ENCODE peak calls at places on chromosomes 6 and 20, in ten cellular contexts. One of them, this sample, is unnamed.

GRCh38 chr6:167687035-167687720 is 139.5 kb upstream of the AFDN start:
- DNase-seq in right cardiac atrium: no peak
- DNase-seq in stimulated activated naive B cell treated with anti-CD40 and anti-IgM and Interleukin-4, amounts not matched to agents 10 μg/mL and 1 μg/mL and 100 μg/mL, for 72 hours: no peak
- DNase-seq in T-cell: no peak
- DNase-seq in LoVo: no peak
- DNase-seq in ELR: no peak
- DNase-seq in bronchial epithelial cell: no peak
- DNase-seq in stimulated activated CD4-positive, alpha-beta T cell treated with anti-CD3 and anti-CD28 coated beads, Interleukin-1b, Interleukin-23, amount 100 ng/mL, for 24 hours: no peak
- DNase-seq in SHP77: no peak
- DNase-seq in A549: no peak
- DNase-seq in this sample: no peak

GRCh38 chr6:139247618-139248017 is 44.2 kb downstream of the TXLNB start:
- DNase-seq in right cardiac atrium: no peak
- DNase-seq in stimulated activated naive B cell treated with anti-CD40 and anti-IgM and Interleukin-4, amounts not matched to agents 10 μg/mL and 1 μg/mL and 100 μg/mL, for 72 hours: no peak
- DNase-seq in T-cell: no peak
- DNase-seq in LoVo: no peak
- DNase-seq in ELR: no peak
- DNase-seq in bronchial epithelial cell: no peak
- DNase-seq in stimulated activated CD4-positive, alpha-beta T cell treated with anti-CD3 and anti-CD28 coated beads, Interleukin-1b, Interleukin-23, amount 100 ng/mL, for 24 hours: no peak
- DNase-seq in SHP77: no peak
- DNase-seq in A549: no peak
- DNase-seq in this sample: no peak

GRCh38 chr6:118606268-118606667 is 45.1 kb downstream of the CEP85L start:
- DNase-seq in right cardiac atrium: no peak
- DNase-seq in stimulated activated naive B cell treated with anti-CD40 and anti-IgM and Interleukin-4, amounts not matched to agents 10 μg/mL and 1 μg/mL and 100 μg/mL, for 72 hours: no peak
- DNase-seq in T-cell: no peak
- DNase-seq in LoVo: no peak
- DNase-seq in ELR: no peak
- DNase-seq in bronchial epithelial cell: no peak
- DNase-seq in stimulated activated CD4-positive, alpha-beta T cell treated with anti-CD3 and anti-CD28 coated beads, Interleukin-1b, Interleukin-23, amount 100 ng/mL, for 24 hours: no peak
- DNase-seq in SHP77: no peak
- DNase-seq in A549: no peak
- DNase-seq in this sample: no peak

GRCh38 chr6:144093236-144093635 is 2.1 kb downstream of the SF3B5 start:
- DNase-seq in right cardiac atrium: no peak
- DNase-seq in stimulated activated naive B cell treated with anti-CD40 and anti-IgM and Interleukin-4, amounts not matched to agents 10 μg/mL and 1 μg/mL and 100 μg/mL, for 72 hours: no peak
- DNase-seq in T-cell: no peak
- DNase-seq in LoVo: no peak
- DNase-seq in ELR: no peak
- DNase-seq in bronchial epithelial cell: no peak
- DNase-seq in stimulated activated CD4-positive, alpha-beta T cell treated with anti-CD3 and anti-CD28 coated beads, Interleukin-1b, Interleukin-23, amount 100 ng/mL, for 24 hours: no peak
- DNase-seq in SHP77: no peak
- DNase-seq in A549: no peak
- DNase-seq in this sample: no peak

GRCh38 chr6:157054531-157054979 is 268.8 kb downstream of the TMEM242 start:
- DNase-seq in right cardiac atrium: no peak
- DNase-seq in stimulated activated naive B cell treated with anti-CD40 and anti-IgM and Interleukin-4, amounts not matched to agents 10 μg/mL and 1 μg/mL and 100 μg/mL, for 72 hours: peak
- DNase-seq in T-cell: peak
- DNase-seq in LoVo: no peak
- DNase-seq in ELR: no peak
- DNase-seq in bronchial epithelial cell: no peak
- DNase-seq in stimulated activated CD4-positive, alpha-beta T cell treated with anti-CD3 and anti-CD28 coated beads, Interleukin-1b, Interleukin-23, amount 100 ng/mL, for 24 hours: no peak
- DNase-seq in SHP77: no peak
- DNase-seq in A549: no peak
- DNase-seq in this sample: no peak

GRCh38 chr20:4369798-4370124 is 351.9 kb upstream of the PRND start:
- DNase-seq in right cardiac atrium: no peak
- DNase-seq in stimulated activated naive B cell treated with anti-CD40 and anti-IgM and Interleukin-4, amounts not matched to agents 10 μg/mL and 1 μg/mL and 100 μg/mL, for 72 hours: peak
- DNase-seq in T-cell: no peak
- DNase-seq in LoVo: no peak
- DNase-seq in ELR: no peak
- DNase-seq in bronchial epithelial cell: no peak
- DNase-seq in stimulated activated CD4-positive, alpha-beta T cell treated with anti-CD3 and anti-CD28 coated beads, Interleukin-1b, Interleukin-23, amount 100 ng/mL, for 24 hours: peak
- DNase-seq in SHP77: no peak
- DNase-seq in A549: no peak
- DNase-seq in this sample: no peak

GRCh38 chr6:166937716-166938115 is 18.6 kb downstream of the RNASET2 start:
- DNase-seq in right cardiac atrium: no peak
- DNase-seq in stimulated activated naive B cell treated with anti-CD40 and anti-IgM and Interleukin-4, amounts not matched to agents 10 μg/mL and 1 μg/mL and 100 μg/mL, for 72 hours: no peak
- DNase-seq in T-cell: no peak
- DNase-seq in LoVo: no peak
- DNase-seq in ELR: no peak
- DNase-seq in bronchial epithelial cell: no peak
- DNase-seq in stimulated activated CD4-positive, alpha-beta T cell treated with anti-CD3 and anti-CD28 coated beads, Interleukin-1b, Interleukin-23, amount 100 ng/mL, for 24 hours: no peak
- DNase-seq in SHP77: no peak
- DNase-seq in A549: no peak
- DNase-seq in this sample: no peak

GRCh38 chr6:160995271-160995670 is 3.7 kb downstream of the MAP3K4 start:
- DNase-seq in right cardiac atrium: no peak
- DNase-seq in stimulated activated naive B cell treated with anti-CD40 and anti-IgM and Interleukin-4, amounts not matched to agents 10 μg/mL and 1 μg/mL and 100 μg/mL, for 72 hours: no peak
- DNase-seq in T-cell: no peak
- DNase-seq in LoVo: no peak
- DNase-seq in ELR: no peak
- DNase-seq in bronchial epithelial cell: peak
- DNase-seq in stimulated activated CD4-positive, alpha-beta T cell treated with anti-CD3 and anti-CD28 coated beads, Interleukin-1b, Interleukin-23, amount 100 ng/mL, for 24 hours: no peak
- DNase-seq in SHP77: peak
- DNase-seq in A549: no peak
- DNase-seq in this sample: no peak

GRCh38 chr6:17225767-17226166 is 55.4 kb upstream of the RBM24 start:
- DNase-seq in right cardiac atrium: no peak
- DNase-seq in stimulated activated naive B cell treated with anti-CD40 and anti-IgM and Interleukin-4, amounts not matched to agents 10 μg/mL and 1 μg/mL and 100 μg/mL, for 72 hours: no peak
- DNase-seq in T-cell: no peak
- DNase-seq in LoVo: no peak
- DNase-seq in ELR: no peak
- DNase-seq in bronchial epithelial cell: no peak
- DNase-seq in stimulated activated CD4-positive, alpha-beta T cell treated with anti-CD3 and anti-CD28 coated beads, Interleukin-1b, Interleukin-23, amount 100 ng/mL, for 24 hours: no peak
- DNase-seq in SHP77: no peak
- DNase-seq in A549: no peak
- DNase-seq in this sample: no peak

GRCh38 chr20:24236204-24236603 is 233.2 kb upstream of the SYNDIG1 start:
- DNase-seq in right cardiac atrium: no peak
- DNase-seq in stimulated activated naive B cell treated with anti-CD40 and anti-IgM and Interleukin-4, amounts not matched to agents 10 μg/mL and 1 μg/mL and 100 μg/mL, for 72 hours: no peak
- DNase-seq in T-cell: no peak
- DNase-seq in LoVo: no peak
- DNase-seq in ELR: no peak
- DNase-seq in bronchial epithelial cell: no peak
- DNase-seq in stimulated activated CD4-positive, alpha-beta T cell treated with anti-CD3 and anti-CD28 coated beads, Interleukin-1b, Interleukin-23, amount 100 ng/mL, for 24 hours: no peak
- DNase-seq in SHP77: no peak
- DNase-seq in A549: no peak
- DNase-seq in this sample: no peak

GRCh38 chr20:20373046-20373706 is 5.3 kb downstream of the INSM1 start:
- DNase-seq in right cardiac atrium: no peak
- DNase-seq in stimulated activated naive B cell treated with anti-CD40 and anti-IgM and Interleukin-4, amounts not matched to agents 10 μg/mL and 1 μg/mL and 100 μg/mL, for 72 hours: no peak
- DNase-seq in T-cell: no peak
- DNase-seq in LoVo: no peak
- DNase-seq in ELR: peak
- DNase-seq in bronchial epithelial cell: peak
- DNase-seq in stimulated activated CD4-positive, alpha-beta T cell treated with anti-CD3 and anti-CD28 coated beads, Interleukin-1b, Interleukin-23, amount 100 ng/mL, for 24 hours: no peak
- DNase-seq in SHP77: peak
- DNase-seq in A549: no peak
- DNase-seq in this sample: no peak

GRCh38 chr6:43584892-43585570 is 9.0 kb downstream of the POLH start:
- DNase-seq in right cardiac atrium: no peak
- DNase-seq in stimulated activated naive B cell treated with anti-CD40 and anti-IgM and Interleukin-4, amounts not matched to agents 10 μg/mL and 1 μg/mL and 100 μg/mL, for 72 hours: no peak
- DNase-seq in T-cell: no peak
- DNase-seq in LoVo: no peak
- DNase-seq in ELR: peak
- DNase-seq in bronchial epithelial cell: no peak
- DNase-seq in stimulated activated CD4-positive, alpha-beta T cell treated with anti-CD3 and anti-CD28 coated beads, Interleukin-1b, Interleukin-23, amount 100 ng/mL, for 24 hours: no peak
- DNase-seq in SHP77: no peak
- DNase-seq in A549: no peak
- DNase-seq in this sample: no peak